ENCODE peak calls at places on chromosome 12, in four cellular contexts. B is GM12864, G is AG04450, Q is KG1. D is an unnamed sample.

GRCh38 chr12:6322352-6322751 is 11.9 kb downstream of the PLEKHG6 start:
- DNase-seq in G (no peak), Q (no peak), B (no peak), D (no peak)

GRCh38 chr12:59080101-59080500 is 159.8 kb upstream of the LRIG3 start:
- DNase-seq in G (no peak), Q (no peak), B (no peak), D (no peak)

GRCh38 chr12:39752482-39753147 is 133.0 kb upstream of the ABCD2 start:
- DNase-seq in B (no peak), G (no peak), Q (no peak), D (no peak)

GRCh38 chr12:117738233-117738632 is 230.6 kb downstream of the KSR2 start:
- DNase-seq in G (no peak), Q (no peak), B (no peak), D (no peak)

GRCh38 chr12:104299842-104300481 is 3.6 kb upstream of the EID3 start:
- DNase-seq in Q (no peak), B (no peak), G (no peak), D (no peak)

GRCh38 chr12:88921434-88921833 is 341.2 kb upstream of the KITLG start:
- DNase-seq in Q (no peak), G (no peak), B (no peak), D (no peak)

GRCh38 chr12:48936379-48936979 is 11.2 kb upstream of the FKBP11 start:
- DNase-seq in G (peak), B (no peak), Q (peak), D (peak)

GRCh38 chr12:64452559-64453329 is 824 bp downstream of the TBK1 start:
- DNase-seq in G (peak), B (no peak), Q (no peak), D (peak)

GRCh38 chr12:51820721-51821422 is 27.6 kb downstream of the FIGNL2 start:
- DNase-seq in Q (peak), B (no peak), G (peak), D (no peak)

GRCh38 chr12:57372233-57372632 is 58.6 kb downstream of the R3HDM2 start:
- DNase-seq in Q (no peak), G (no peak), B (no peak), D (no peak)

GRCh38 chr12:106764738-106765137 is 9.7 kb upstream of the RIC8B start:
- DNase-seq in Q (no peak), B (no peak), G (no peak), D (no peak)

GRCh38 chr12:107992016-107992415 is 137.1 kb upstream of the WSCD2 start:
- DNase-seq in B (no peak), Q (no peak), G (no peak), D (no peak)

GRCh38 chr12:91565246-91565645 is 382.6 kb upstream of the DCN start:
- DNase-seq in Q (no peak), G (no peak), B (no peak), D (no peak)

GRCh38 chr12:1634590-1635191 is 5.7 kb downstream of the WNT5B start:
- DNase-seq in G (peak), Q (peak), B (no peak), D (peak)

GRCh38 chr12:74401035-74401434 is 136.6 kb upstream of the ATXN7L3B start:
- DNase-seq in G (no peak), Q (no peak), B (no peak), D (no peak)

GRCh38 chr12:1830981-1831930 is 10.9 kb downstream of the LRTM2 start:
- DNase-seq in Q (no peak), G (peak), B (no peak), D (peak)

D was measured in hepatocyte.